ENCODE peak calls at places on chromosomes 5 and 9, in nine cellular contexts. A, U, B, V, X, C, R, S and J are unnamed samples.

GRCh38 chr9:37979844-37980243 is 75.9 kb upstream of the SLC25A51 start:
- DNase-seq in A (no peak), U (no peak), B (no peak), V (no peak), X (no peak), C (no peak), R (no peak), S (no peak), J (no peak)

GRCh38 chr5:179780343-179780742 is 13.4 kb upstream of the LTC4S start:
- DNase-seq in A (no peak), U (no peak), B (no peak), V (no peak), X (no peak), C (peak), R (no peak), S (no peak), J (no peak)

GRCh38 chr9:117825609-117826347 is 121.6 kb downstream of the TLR4 start:
- DNase-seq in A (no peak), U (peak), B (no peak), V (no peak), X (peak), C (no peak), R (no peak), S (no peak), J (no peak)

GRCh38 chr5:112594060-112594850 is 143.4 kb upstream of the APC start:
- DNase-seq in A (no peak), U (no peak), B (peak), V (no peak), X (no peak), C (no peak), R (peak), S (peak), J (no peak)

GRCh38 chr9:6305954-6306563 is 22.1 kb upstream of the TPD52L3 start:
- DNase-seq in A (no peak), U (no peak), B (peak), V (peak), X (no peak), C (no peak), R (peak), S (peak), J (no peak)

GRCh38 chr9:113504725-113505590 is 41.4 kb downstream of the RGS3 start:
- DNase-seq in A (no peak), U (no peak), B (no peak), V (no peak), X (no peak), C (no peak), R (no peak), S (no peak), J (peak)

GRCh38 chr5:174091006-174091578 is 45.6 kb downstream of the NSG2 start:
- DNase-seq in A (no peak), U (no peak), B (no peak), V (no peak), X (no peak), C (no peak), R (no peak), S (no peak), J (no peak)

GRCh38 chr9:91994422-91994821 is 44.4 kb upstream of the ROR2 start:
- DNase-seq in A (no peak), U (no peak), B (no peak), V (no peak), X (no peak), C (no peak), R (no peak), S (no peak), J (no peak)

GRCh38 chr9:37508135-37508833 is 22.5 kb downstream of the POLR1E start:
- DNase-seq in A (no peak), U (no peak), B (no peak), V (no peak), X (no peak), C (no peak), R (peak), S (no peak), J (peak)

GRCh38 chr9:135339378-135339973 is 140.1 kb upstream of the PPP1R26 start:
- DNase-seq in A (no peak), U (no peak), B (no peak), V (no peak), X (no peak), C (no peak), R (no peak), S (no peak), J (no peak)

GRCh38 chr5:147084702-147085101 is 150.1 kb upstream of the STK32A start:
- DNase-seq in A (no peak), U (no peak), B (no peak), V (no peak), X (no peak), C (no peak), R (no peak), S (no peak), J (no peak)

GRCh38 chr5:38757451-38758245 is 88.2 kb upstream of the OSMR start:
- DNase-seq in A (no peak), U (no peak), B (no peak), V (no peak), X (no peak), C (peak), R (peak), S (no peak), J (no peak)